ENCODE peak calls at places on chromosomes 3 and 15, in seven cellular contexts. One of them, this sample, is unnamed. For H3K27me3 and H3K36me3, the result is how much of the 10 kb centered on the place peaks cover.

GRCh38 chr3:9732080-9732752 is 681 bp downstream of the BRPF1 start:
- DNase-seq in GM23338: peak
- DNase-seq in uterus: no peak
- DNase-seq in esophagus squamous epithelium: no peak
- DNase-seq in mesendoderm: peak
- DNase-seq in brain microvascular endothelial cell: no peak
- DNase-seq in PC-9: no peak
- DNase-seq in this sample: peak

GRCh38 chr15:78615151-78615589 is 5.6 kb downstream of the CHRNA3 start:
- DNase-seq in GM23338: no peak
- DNase-seq in uterus: no peak
- DNase-seq in mesendoderm: no peak
- DNase-seq in brain microvascular endothelial cell: no peak
- DNase-seq in esophagus squamous epithelium: no peak
- DNase-seq in PC-9: no peak
- DNase-seq in this sample: peak

GRCh38 chr3:52973806-52974205 is 72.1 kb downstream of the SFMBT1 start:
- DNase-seq in GM23338: no peak
- DNase-seq in PC-9: no peak
- DNase-seq in esophagus squamous epithelium: no peak
- DNase-seq in mesendoderm: no peak
- DNase-seq in brain microvascular endothelial cell: no peak
- DNase-seq in uterus: no peak
- DNase-seq in this sample: no peak

GRCh38 chr3:31829826-31830426 is 151.1 kb downstream of the OSBPL10 start:
- DNase-seq in esophagus squamous epithelium: no peak
- DNase-seq in brain microvascular endothelial cell: no peak
- DNase-seq in mesendoderm: no peak
- DNase-seq in uterus: no peak
- DNase-seq in PC-9: no peak
- DNase-seq in GM23338: no peak
- DNase-seq in this sample: no peak

GRCh38 chr15:52208306-52208946 is 17.2 kb upstream of the GNB5 start:
- DNase-seq in mesendoderm: peak
- DNase-seq in esophagus squamous epithelium: peak
- DNase-seq in GM23338: peak
- DNase-seq in PC-9: peak
- DNase-seq in uterus: peak
- DNase-seq in brain microvascular endothelial cell: peak
- DNase-seq in this sample: peak

GRCh38 chr3:179703816-179704215 is 51.0 kb downstream of the USP13 start:
- DNase-seq in mesendoderm: no peak
- DNase-seq in brain microvascular endothelial cell: no peak
- DNase-seq in uterus: no peak
- DNase-seq in esophagus squamous epithelium: no peak
- DNase-seq in PC-9: no peak
- DNase-seq in GM23338: no peak
- DNase-seq in this sample: no peak

GRCh38 chr3:123609063-123609462 is 24.2 kb upstream of the HACD2 start:
- DNase-seq in brain microvascular endothelial cell: no peak
- DNase-seq in PC-9: no peak
- DNase-seq in uterus: no peak
- DNase-seq in esophagus squamous epithelium: no peak
- DNase-seq in mesendoderm: no peak
- DNase-seq in GM23338: no peak
- DNase-seq in this sample: no peak

GRCh38 chr3:11306815-11307589 is 34.8 kb downstream of the ATG7 start:
- DNase-seq in uterus: no peak
- DNase-seq in brain microvascular endothelial cell: peak
- DNase-seq in esophagus squamous epithelium: no peak
- DNase-seq in mesendoderm: no peak
- DNase-seq in PC-9: no peak
- DNase-seq in GM23338: no peak
- DNase-seq in this sample: no peak

GRCh38 chr3:40875581-40875980 is 323.7 kb upstream of the CTNNB1 start:
- DNase-seq in GM23338: no peak
- DNase-seq in esophagus squamous epithelium: no peak
- DNase-seq in uterus: no peak
- DNase-seq in brain microvascular endothelial cell: no peak
- DNase-seq in PC-9: no peak
- DNase-seq in mesendoderm: no peak
- DNase-seq in this sample: no peak

GRCh38 chr15:33007295-33007855 is 187.1 kb downstream of the FMN1 start:
- DNase-seq in PC-9: no peak
- DNase-seq in mesendoderm: peak
- DNase-seq in esophagus squamous epithelium: no peak
- DNase-seq in brain microvascular endothelial cell: peak
- DNase-seq in uterus: no peak
- DNase-seq in GM23338: peak
- DNase-seq in this sample: peak

GRCh38 chr15:90883971-90884718 is at the start of gene FES:
- DNase-seq in esophagus squamous epithelium: no peak
- DNase-seq in PC-9: no peak
- DNase-seq in brain microvascular endothelial cell: no peak
- DNase-seq in GM23338: peak
- DNase-seq in mesendoderm: peak
- DNase-seq in uterus: peak
- DNase-seq in this sample: peak

GRCh38 chr15:26667222-26667988 is 105.5 kb downstream of the GABRB3 start:
- DNase-seq in uterus: no peak
- DNase-seq in GM23338: no peak
- DNase-seq in mesendoderm: peak
- DNase-seq in brain microvascular endothelial cell: no peak
- DNase-seq in esophagus squamous epithelium: no peak
- DNase-seq in PC-9: no peak
- DNase-seq in this sample: no peak

GRCh38 chr3:56838441-56838840 is 36.7 kb upstream of the ARHGEF3 start:
- DNase-seq in mesendoderm: no peak
- DNase-seq in brain microvascular endothelial cell: no peak
- DNase-seq in uterus: no peak
- DNase-seq in PC-9: no peak
- DNase-seq in esophagus squamous epithelium: no peak
- DNase-seq in GM23338: no peak
- DNase-seq in this sample: no peak

GRCh38 chr3:175743733-175744400 is 884.7 kb downstream of the NAALADL2 start:
- DNase-seq in mesendoderm: peak
- DNase-seq in PC-9: peak
- DNase-seq in GM23338: no peak
- DNase-seq in uterus: no peak
- DNase-seq in brain microvascular endothelial cell: peak
- DNase-seq in esophagus squamous epithelium: no peak
- DNase-seq in this sample: no peak

GRCh38 chr3:12840591-12841084 is 727 bp downstream of the RPL32 start:
- DNase-seq in uterus: no peak
- DNase-seq in mesendoderm: no peak
- DNase-seq in esophagus squamous epithelium: no peak
- DNase-seq in PC-9: no peak
- DNase-seq in brain microvascular endothelial cell: no peak
- DNase-seq in GM23338: no peak
- DNase-seq in this sample: no peak

GRCh38 chr3:12837295-12837986 is 3.9 kb downstream of the RPL32 start:
- DNase-seq in esophagus squamous epithelium: no peak
- DNase-seq in brain microvascular endothelial cell: no peak
- DNase-seq in mesendoderm: no peak
- DNase-seq in GM23338: no peak
- DNase-seq in uterus: no peak
- DNase-seq in PC-9: no peak
- DNase-seq in this sample: no peak

GRCh38 chr3:12835005-12835665 is 6.2 kb downstream of the RPL32 start:
- DNase-seq in PC-9: no peak
- DNase-seq in GM23338: no peak
- DNase-seq in brain microvascular endothelial cell: no peak
- DNase-seq in esophagus squamous epithelium: no peak
- DNase-seq in mesendoderm: no peak
- DNase-seq in uterus: no peak
- DNase-seq in this sample: no peak

GRCh38 chr3:12841085-12841969 is at the start of gene RPL32:
- DNase-seq in mesendoderm: peak
- DNase-seq in uterus: peak
- DNase-seq in brain microvascular endothelial cell: peak
- DNase-seq in esophagus squamous epithelium: peak
- DNase-seq in PC-9: peak
- DNase-seq in GM23338: peak
- DNase-seq in this sample: peak

GRCh38 chr3:12838179-12838965 is 3.0 kb downstream of the RPL32 start:
- DNase-seq in GM23338: no peak
- DNase-seq in esophagus squamous epithelium: no peak
- DNase-seq in uterus: no peak
- DNase-seq in mesendoderm: no peak
- DNase-seq in PC-9: no peak
- DNase-seq in brain microvascular endothelial cell: no peak
- DNase-seq in this sample: no peak
- H3K4me3 ChIP-seq in GM23338: peak
- H3K4me3 ChIP-seq in esophagus squamous epithelium: no peak
- H3K4me3 ChIP-seq in uterus: no peak
- H3K4me3 ChIP-seq in mesendoderm: no peak
- H3K4me3 ChIP-seq in PC-9: peak
- H3K4me3 ChIP-seq in brain microvascular endothelial cell: peak
- H3K4me3 ChIP-seq in this sample: no peak

DNA sequence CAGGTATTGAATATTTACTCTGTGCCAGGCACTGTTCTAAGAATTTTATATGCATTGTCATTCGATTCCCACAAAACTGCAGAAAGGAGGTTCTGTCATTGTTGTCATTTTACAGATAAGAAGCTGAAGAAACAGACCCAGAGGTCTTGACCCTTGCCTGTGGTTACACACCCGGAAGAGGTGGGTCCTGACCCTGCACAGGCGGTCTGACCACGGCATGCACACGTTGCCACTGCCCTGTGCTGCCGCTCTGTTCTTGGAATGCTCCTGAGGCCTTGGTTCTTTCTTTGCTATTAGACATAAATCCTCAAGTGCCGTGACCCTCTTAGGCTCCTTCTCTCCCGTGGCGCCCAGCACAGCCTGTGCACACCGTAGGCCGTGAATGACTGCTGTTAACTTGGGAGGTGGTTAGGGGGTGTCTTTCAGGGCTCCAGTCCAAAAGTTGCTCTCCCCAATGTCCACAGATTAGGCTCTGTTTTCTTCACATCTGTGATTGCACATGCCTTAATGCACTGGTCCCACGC is 74.1 kb upstream of the PLXNA1 start:
- DNase-seq in brain microvascular endothelial cell: no peak
- DNase-seq in GM23338: no peak
- DNase-seq in esophagus squamous epithelium: no peak
- DNase-seq in mesendoderm: no peak
- DNase-seq in PC-9: peak
- DNase-seq in uterus: no peak
- DNase-seq in this sample: no peak
- H3K27me3 ChIP-seq in brain microvascular endothelial cell: under half
- H3K27me3 ChIP-seq in GM23338: under half
- H3K27me3 ChIP-seq in esophagus squamous epithelium: under half
- H3K27me3 ChIP-seq in mesendoderm: under half
- H3K27me3 ChIP-seq in PC-9: under half
- H3K27me3 ChIP-seq in uterus: under half
- H3K27me3 ChIP-seq in this sample: under half

GRCh38 chr3:64593350-64593749 is 94.5 kb downstream of the ADAMTS9 start:
- DNase-seq in uterus: no peak
- DNase-seq in PC-9: no peak
- DNase-seq in mesendoderm: no peak
- DNase-seq in GM23338: no peak
- DNase-seq in esophagus squamous epithelium: no peak
- DNase-seq in brain microvascular endothelial cell: no peak
- DNase-seq in this sample: no peak
- H3K36me3 ChIP-seq in uterus: under half
- H3K36me3 ChIP-seq in PC-9: under half
- H3K36me3 ChIP-seq in mesendoderm: under half
- H3K36me3 ChIP-seq in GM23338: under half
- H3K36me3 ChIP-seq in esophagus squamous epithelium: under half
- H3K36me3 ChIP-seq in brain microvascular endothelial cell: under half
- H3K36me3 ChIP-seq in this sample: under half

GRCh38 chr3:73547427-73548036 is 77.2 kb downstream of the PDZRN3 start:
- DNase-seq in esophagus squamous epithelium: no peak
- DNase-seq in GM23338: peak
- DNase-seq in PC-9: no peak
- DNase-seq in mesendoderm: no peak
- DNase-seq in uterus: no peak
- DNase-seq in brain microvascular endothelial cell: peak
- DNase-seq in this sample: no peak
- H3K4me3 ChIP-seq in esophagus squamous epithelium: no peak
- H3K4me3 ChIP-seq in GM23338: no peak
- H3K4me3 ChIP-seq in PC-9: no peak
- H3K4me3 ChIP-seq in mesendoderm: no peak
- H3K4me3 ChIP-seq in uterus: no peak
- H3K4me3 ChIP-seq in brain microvascular endothelial cell: no peak
- H3K4me3 ChIP-seq in this sample: no peak

GRCh38 chr3:137582484-137582883 is 181.6 kb upstream of the SOX14 start:
- DNase-seq in esophagus squamous epithelium: no peak
- DNase-seq in mesendoderm: peak
- DNase-seq in GM23338: peak
- DNase-seq in PC-9: no peak
- DNase-seq in uterus: no peak
- DNase-seq in brain microvascular endothelial cell: no peak
- DNase-seq in this sample: peak
- H3K27me3 ChIP-seq in esophagus squamous epithelium: under half
- H3K27me3 ChIP-seq in mesendoderm: under half
- H3K27me3 ChIP-seq in GM23338: under half
- H3K27me3 ChIP-seq in PC-9: under half
- H3K27me3 ChIP-seq in uterus: under half
- H3K27me3 ChIP-seq in brain microvascular endothelial cell: under half
- H3K27me3 ChIP-seq in this sample: under half